ENCODE peak calls at places on chromosomes 11 and 22, in five cellular contexts. One of them, this sample, is unnamed.

GRCh38 chr11:13480198-13480597 is 15.6 kb downstream of the PTH start:
- DNase-seq in transverse colon: no peak
- DNase-seq in left ventricle myocardium inferior: no peak
- DNase-seq in tibial nerve: no peak
- DNase-seq in IMR-90: no peak
- DNase-seq in this sample: no peak

GRCh38 chr11:2806351-2807058 is 79.1 kb downstream of the CDKN1C start:
- DNase-seq in transverse colon: peak; percentile 7
- DNase-seq in left ventricle myocardium inferior: peak; percentile 13
- DNase-seq in tibial nerve: peak; percentile 12
- DNase-seq in IMR-90: no peak
- DNase-seq in this sample: peak; percentile 17

GRCh38 chr11:64850979-64851567 is 6.6 kb upstream of the CDC42BPG start:
- DNase-seq in transverse colon: peak; percentile 71
- DNase-seq in left ventricle myocardium inferior: no peak
- DNase-seq in tibial nerve: no peak
- DNase-seq in IMR-90: no peak
- DNase-seq in this sample: no peak

GRCh38 chr11:121113611-121114010 is 12.6 kb downstream of the TECTA start:
- DNase-seq in transverse colon: no peak
- DNase-seq in left ventricle myocardium inferior: no peak
- DNase-seq in tibial nerve: no peak
- DNase-seq in IMR-90: no peak
- DNase-seq in this sample: no peak

GRCh38 chr11:2150206-2150847 is 10.7 kb downstream of the INS start:
- DNase-seq in transverse colon: no peak
- DNase-seq in left ventricle myocardium inferior: no peak
- DNase-seq in tibial nerve: no peak
- DNase-seq in IMR-90: peak; percentile 59
- DNase-seq in this sample: no peak

GRCh38 chr11:130945945-130946344 is 29.7 kb upstream of the SNX19 start:
- DNase-seq in transverse colon: peak; percentile 10
- DNase-seq in left ventricle myocardium inferior: peak; percentile 52
- DNase-seq in tibial nerve: no peak
- DNase-seq in IMR-90: peak; percentile 94
- DNase-seq in this sample: peak; percentile 26

GRCh38 chr11:111977141-111978027 is 40.2 kb downstream of the DIXDC1 start:
- DNase-seq in transverse colon: peak; percentile 67
- DNase-seq in left ventricle myocardium inferior: peak; percentile 72
- DNase-seq in tibial nerve: peak; percentile 44
- DNase-seq in IMR-90: no peak
- DNase-seq in this sample: peak; percentile 77

GRCh38 chr22:19599626-19600243 is 75.5 kb upstream of the CLDN5 start:
- DNase-seq in transverse colon: no peak
- DNase-seq in left ventricle myocardium inferior: no peak
- DNase-seq in tibial nerve: no peak
- DNase-seq in IMR-90: no peak
- DNase-seq in this sample: no peak

GRCh38 chr11:60926500-60926899 is 2.2 kb downstream of the TMEM132A start:
- DNase-seq in transverse colon: no peak
- DNase-seq in left ventricle myocardium inferior: no peak
- DNase-seq in tibial nerve: no peak
- DNase-seq in IMR-90: no peak
- DNase-seq in this sample: no peak

GRCh38 chr11:93196816-93197382 is 892 bp downstream of the SLC36A4 start:
- DNase-seq in transverse colon: no peak
- DNase-seq in left ventricle myocardium inferior: no peak
- DNase-seq in tibial nerve: no peak
- DNase-seq in IMR-90: peak; percentile 22
- DNase-seq in this sample: no peak
- TF ChIP-seq CTCF in transverse colon: peak; percentile 34
- TF ChIP-seq CTCF in left ventricle myocardium inferior: peak; percentile 49
- TF ChIP-seq CTCF in tibial nerve: peak; percentile 38
- TF ChIP-seq CTCF in IMR-90: peak; percentile 39
- TF ChIP-seq CTCF in this sample: peak; percentile 44

DNA sequence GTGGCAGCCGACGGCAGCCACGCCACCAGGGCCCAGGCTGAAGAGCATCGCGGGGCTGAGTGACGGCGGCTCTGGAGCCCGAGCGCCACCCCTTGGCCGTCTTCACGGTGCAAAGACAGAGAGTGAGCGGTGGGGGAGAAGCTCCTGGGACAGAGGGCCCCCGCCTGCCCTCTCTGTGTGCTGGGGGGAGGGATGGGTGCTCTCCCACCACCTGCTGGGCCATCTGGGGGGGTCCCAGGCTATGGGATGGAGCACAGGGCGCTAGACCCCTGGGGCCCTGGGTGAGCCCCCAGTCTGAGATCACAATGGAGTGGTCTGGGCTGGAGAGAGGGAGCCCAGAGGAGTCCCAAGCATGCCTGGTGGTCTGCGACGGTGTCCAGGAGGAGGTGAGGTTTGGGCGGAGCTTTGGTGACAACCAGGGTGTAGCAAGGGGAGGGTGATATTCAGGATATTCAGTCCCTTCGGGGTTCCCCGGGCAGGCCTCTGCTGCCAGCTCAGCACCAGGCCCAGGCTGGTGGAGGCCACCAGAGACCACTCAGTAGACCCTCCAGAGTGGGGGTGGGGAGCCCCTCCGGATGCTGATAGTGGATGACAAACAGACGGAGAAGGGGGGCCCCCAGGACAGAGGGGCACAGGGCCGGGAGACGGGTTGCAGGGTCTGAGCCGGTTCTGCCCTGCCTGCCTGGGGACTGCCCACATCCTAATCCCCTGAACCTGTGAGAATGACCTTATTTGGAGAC is 78.1 kb upstream of the PRR5 start:
- DNase-seq in transverse colon: no peak
- DNase-seq in left ventricle myocardium inferior: no peak
- DNase-seq in tibial nerve: no peak
- DNase-seq in IMR-90: peak; percentile 22
- DNase-seq in this sample: no peak
- TF ChIP-seq CTCF in transverse colon: no peak
- TF ChIP-seq CTCF in left ventricle myocardium inferior: peak; percentile 63
- TF ChIP-seq CTCF in tibial nerve: no peak
- TF ChIP-seq CTCF in IMR-90: peak; percentile 63
- TF ChIP-seq CTCF in this sample: peak; percentile 65

GRCh38 chr11:68632802-68633201 is 51.5 kb upstream of the GAL start:
- DNase-seq in transverse colon: peak; percentile 64
- DNase-seq in left ventricle myocardium inferior: no peak
- DNase-seq in tibial nerve: no peak
- DNase-seq in IMR-90: peak; percentile 70
- DNase-seq in this sample: no peak
- TF ChIP-seq CTCF in transverse colon: peak; percentile 39
- TF ChIP-seq CTCF in left ventricle myocardium inferior: peak; percentile 43
- TF ChIP-seq CTCF in tibial nerve: no peak
- TF ChIP-seq CTCF in IMR-90: peak; percentile 68
- TF ChIP-seq CTCF in this sample: peak; percentile 47

GRCh38 chr11:93564895-93565294 is 21.7 kb upstream of the SMCO4 start:
- DNase-seq in transverse colon: no peak
- DNase-seq in left ventricle myocardium inferior: no peak
- DNase-seq in tibial nerve: no peak
- DNase-seq in IMR-90: no peak
- DNase-seq in this sample: no peak
- TF ChIP-seq CTCF in transverse colon: no peak
- TF ChIP-seq CTCF in left ventricle myocardium inferior: no peak
- TF ChIP-seq CTCF in tibial nerve: no peak
- TF ChIP-seq CTCF in IMR-90: no peak
- TF ChIP-seq CTCF in this sample: no peak

GRCh38 chr11:66683877-66684276 is 6.2 kb upstream of the RBM4B start:
- DNase-seq in transverse colon: no peak
- DNase-seq in left ventricle myocardium inferior: no peak
- DNase-seq in tibial nerve: no peak
- DNase-seq in IMR-90: no peak
- DNase-seq in this sample: no peak

GRCh38 chr11:66677599-66678375 is at the start of gene RBM4B:
- DNase-seq in transverse colon: peak; percentile 97
- DNase-seq in left ventricle myocardium inferior: peak; percentile 98
- DNase-seq in tibial nerve: peak; percentile 95
- DNase-seq in IMR-90: peak; percentile 93
- DNase-seq in this sample: peak; percentile 97

GRCh38 chr11:66676931-66677598 is 622 bp downstream of the RBM4B start:
- DNase-seq in transverse colon: no peak
- DNase-seq in left ventricle myocardium inferior: no peak
- DNase-seq in tibial nerve: no peak
- DNase-seq in IMR-90: peak; percentile 13
- DNase-seq in this sample: no peak

GRCh38 chr11:66684635-66685034 is 6.9 kb upstream of the RBM4B start:
- DNase-seq in transverse colon: no peak
- DNase-seq in left ventricle myocardium inferior: no peak
- DNase-seq in tibial nerve: no peak
- DNase-seq in IMR-90: no peak
- DNase-seq in this sample: no peak

DNA sequence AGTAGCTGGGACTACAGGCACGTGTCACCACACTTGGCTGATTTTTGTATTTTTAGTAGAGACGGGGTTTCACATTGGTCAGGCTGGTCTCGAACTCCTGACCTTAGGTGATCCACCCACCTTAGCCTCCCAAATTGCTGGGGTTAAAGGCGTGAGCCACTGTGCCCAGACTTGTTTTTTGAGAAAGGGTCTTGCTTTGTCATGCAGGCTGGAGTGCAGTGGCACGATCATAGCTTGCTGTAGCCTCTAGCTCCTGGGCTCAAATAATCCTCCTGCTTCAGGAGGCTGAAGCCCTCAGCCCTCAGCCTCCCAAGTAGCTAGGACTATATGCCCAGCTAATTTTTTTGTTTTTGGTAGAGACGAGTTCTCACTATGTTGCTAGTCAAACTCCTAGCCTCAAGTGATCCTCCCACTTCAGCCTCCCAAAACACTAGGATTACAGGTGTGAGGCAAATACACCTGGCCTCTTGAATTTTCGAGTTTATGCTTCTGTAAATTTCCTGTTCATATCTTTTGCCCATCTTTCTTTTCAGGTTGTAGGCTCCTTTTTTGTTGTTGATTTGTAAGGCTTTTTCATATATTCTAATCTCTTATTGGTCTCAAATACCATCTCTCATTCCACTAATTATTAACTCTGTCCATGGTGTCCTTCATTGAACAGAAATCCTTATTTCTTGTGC is 3.4 kb upstream of the RBM4B start:
- DNase-seq in transverse colon: no peak
- DNase-seq in left ventricle myocardium inferior: no peak
- DNase-seq in tibial nerve: no peak
- DNase-seq in IMR-90: no peak
- DNase-seq in this sample: no peak
- TF ChIP-seq CTCF in transverse colon: no peak
- TF ChIP-seq CTCF in left ventricle myocardium inferior: no peak
- TF ChIP-seq CTCF in tibial nerve: no peak
- TF ChIP-seq CTCF in IMR-90: no peak
- TF ChIP-seq CTCF in this sample: no peak

DNA sequence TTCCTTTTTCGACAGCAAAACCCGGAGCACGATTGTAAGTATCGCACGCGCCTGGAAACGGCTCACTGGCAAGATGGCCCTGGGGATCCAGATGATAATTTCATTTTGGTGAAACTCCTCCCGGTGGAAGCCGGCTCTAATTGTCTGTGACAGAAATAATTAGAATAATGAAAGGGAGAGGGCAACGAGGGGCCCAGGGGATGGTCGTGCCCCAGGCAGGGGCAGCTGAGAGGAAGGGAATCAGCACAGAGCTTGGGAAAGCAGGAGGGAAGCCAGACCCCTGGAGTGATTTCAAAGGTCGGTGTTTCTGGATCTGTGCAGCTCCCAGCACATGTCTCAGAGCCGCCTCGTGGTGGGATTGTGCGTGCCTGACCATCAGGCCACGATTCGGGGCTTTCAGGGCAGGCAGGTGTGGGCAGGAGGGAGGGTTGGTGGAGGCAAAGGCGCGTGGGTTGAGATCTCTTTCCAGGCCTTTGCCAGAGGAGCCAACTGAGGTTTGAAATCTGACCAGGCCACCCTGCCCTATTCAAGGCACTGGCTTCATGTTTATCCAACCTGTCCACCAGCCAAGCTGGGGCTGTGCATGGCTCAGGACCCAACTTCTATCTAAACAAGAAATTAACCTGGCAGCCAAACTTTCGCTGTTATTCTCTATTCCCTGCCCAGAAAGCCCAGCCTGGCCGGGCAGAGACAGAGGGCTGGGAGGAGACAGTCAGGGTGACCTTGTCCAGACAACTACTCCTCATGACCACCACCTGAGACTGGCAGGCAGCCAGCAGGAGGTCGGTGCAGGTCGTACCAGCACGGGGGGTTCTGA is 27.8 kb downstream of the ANO1 start:
- DNase-seq in transverse colon: no peak
- DNase-seq in left ventricle myocardium inferior: no peak
- DNase-seq in tibial nerve: no peak
- DNase-seq in IMR-90: no peak
- DNase-seq in this sample: no peak
- TF ChIP-seq CTCF in transverse colon: no peak
- TF ChIP-seq CTCF in left ventricle myocardium inferior: no peak
- TF ChIP-seq CTCF in tibial nerve: no peak
- TF ChIP-seq CTCF in IMR-90: no peak
- TF ChIP-seq CTCF in this sample: no peak